ENCODE peak calls at places on chromosome 7, in eight cellular contexts. U is transverse colon, O is suprapubic skin, Y is HepG2, M is stomach, P is H1, Q is K562, G is sigmoid colon. L is an unnamed sample.
A peak's percentile ranks its signal among the peaks of the same experiment; 100 is the strongest.

GRCh38 chr7:145398758-145399157 is 562.9 kb upstream of the TPK1 start:
- DNase-seq in U (no peak), O (no peak), Y (no peak), M (no peak), P (no peak), Q (no peak), G (no peak), L (no peak)

GRCh38 chr7:15046851-15047250 is 144.3 kb upstream of the DGKB start:
- DNase-seq in U (no peak), O (no peak), Y (no peak), M (no peak), P (no peak), Q (no peak), G (no peak), L (no peak)

GRCh38 chr7:29565982-29566746 is 2.5 kb downstream of the PRR15 start:
- DNase-seq in U (peak; percentile 42), O (peak; percentile 60), Y (no peak), M (no peak), P (peak; percentile 69), Q (no peak), G (no peak), L (peak; percentile 88)

GRCh38 chr7:127251048-127251451 is 1.7 kb downstream of the GRM8 start:
- DNase-seq in U (no peak), O (no peak), Y (no peak), M (no peak), P (no peak), Q (no peak), G (no peak), L (peak; percentile 5)

GRCh38 chr7:106841896-106842390 is 23.1 kb upstream of the PIK3CG start:
- DNase-seq in U (no peak), O (no peak), Y (no peak), M (no peak), P (no peak), Q (no peak), G (no peak), L (no peak)

GRCh38 chr7:90216771-90217170 is 5.2 kb downstream of the STEAP2 start:
- DNase-seq in U (no peak), O (no peak), Y (no peak), M (peak; percentile 50), P (no peak), Q (no peak), G (no peak), L (no peak)

GRCh38 chr7:22430457-22430856 is 69.5 kb downstream of the STEAP1B start:
- DNase-seq in U (no peak), O (no peak), Y (no peak), M (no peak), P (no peak), Q (no peak), G (no peak), L (no peak)

GRCh38 chr7:55246181-55246580 is 119.0 kb upstream of the LANCL2 start:
- DNase-seq in U (no peak), O (no peak), Y (no peak), M (no peak), P (no peak), Q (no peak), G (no peak), L (no peak)

GRCh38 chr7:135744938-135745701 is 3.5 kb downstream of the FAM180A start:
- DNase-seq in U (no peak), O (no peak), Y (no peak), M (no peak), P (no peak), Q (no peak), G (no peak), L (no peak)

GRCh38 chr7:105806592-105807266 is 69.7 kb downstream of the ATXN7L1 start:
- DNase-seq in U (peak; percentile 24), O (no peak), Y (no peak), M (peak; percentile 35), P (no peak), Q (no peak), G (no peak), L (no peak)

GRCh38 chr7:43952028-43952427 is 25.8 kb downstream of the UBE2D4 start:
- DNase-seq in U (no peak), O (no peak), Y (no peak), M (no peak), P (no peak), Q (no peak), G (peak; percentile 5), L (no peak)
- TF ChIP-seq EP300 in U (no peak), O (no peak), Y (no peak), M (no peak), P (no peak), Q (no peak), G (no peak), L (no peak)

GRCh38 chr7:116213361-116214155 is 3.2 kb downstream of the TES start:
- DNase-seq in U (no peak), O (no peak), Y (no peak), M (no peak), P (no peak), Q (no peak), G (no peak), L (no peak)

GRCh38 chr7:116214921-116215320 is 4.6 kb downstream of the TES start:
- DNase-seq in U (no peak), O (no peak), Y (no peak), M (no peak), P (no peak), Q (no peak), G (no peak), L (no peak)

GRCh38 chr7:116216956-116217570 is 6.7 kb downstream of the TES start:
- DNase-seq in U (no peak), O (no peak), Y (no peak), M (no peak), P (no peak), Q (no peak), G (no peak), L (no peak)

GRCh38 chr7:116218051-116218645 is 7.8 kb downstream of the TES start:
- DNase-seq in U (no peak), O (no peak), Y (no peak), M (peak; percentile 76), P (no peak), Q (peak; percentile 20), G (no peak), L (no peak)

GRCh38 chr7:116215550-116215949 is 5.2 kb downstream of the TES start:
- DNase-seq in U (no peak), O (no peak), Y (no peak), M (no peak), P (no peak), Q (no peak), G (no peak), L (no peak)
- H3K4me3 ChIP-seq in U (no peak overlapping the region), O (no peak overlapping the region), Y (no peak overlapping the region), M (no peak overlapping the region), P (no peak overlapping the region), Q (no peak overlapping the region), G (no peak overlapping the region), L (no peak overlapping the region)

GRCh38 chr7:92837214-92837749 is 909 bp upstream of the CDK6 start:
- DNase-seq in U (no peak), O (no peak), Y (peak; percentile 10), M (no peak), P (no peak), Q (no peak), G (no peak), L (no peak)

GRCh38 chr7:92834661-92835139 is 1.7 kb downstream of the CDK6 start:
- DNase-seq in U (peak; percentile 40), O (peak; percentile 73), Y (no peak), M (peak; percentile 41), P (peak; percentile 80), Q (peak; percentile 35), G (peak; percentile 70), L (peak; percentile 86)

GRCh38 chr7:92836489-92837213 is at the start of gene CDK6:
- DNase-seq in U (peak; percentile 79), O (peak; percentile 80), Y (peak; percentile 55), M (peak; percentile 71), P (peak; percentile 67), Q (peak; percentile 89), G (peak; percentile 78), L (peak; percentile 68)

GRCh38 chr7:92835140-92835850 is 1.1 kb downstream of the CDK6 start:
- DNase-seq in U (peak; percentile 75), O (peak; percentile 72), Y (peak; percentile 87), M (peak; percentile 65), P (no peak), Q (peak; percentile 68), G (peak; percentile 78), L (peak; percentile 63)

DNA sequence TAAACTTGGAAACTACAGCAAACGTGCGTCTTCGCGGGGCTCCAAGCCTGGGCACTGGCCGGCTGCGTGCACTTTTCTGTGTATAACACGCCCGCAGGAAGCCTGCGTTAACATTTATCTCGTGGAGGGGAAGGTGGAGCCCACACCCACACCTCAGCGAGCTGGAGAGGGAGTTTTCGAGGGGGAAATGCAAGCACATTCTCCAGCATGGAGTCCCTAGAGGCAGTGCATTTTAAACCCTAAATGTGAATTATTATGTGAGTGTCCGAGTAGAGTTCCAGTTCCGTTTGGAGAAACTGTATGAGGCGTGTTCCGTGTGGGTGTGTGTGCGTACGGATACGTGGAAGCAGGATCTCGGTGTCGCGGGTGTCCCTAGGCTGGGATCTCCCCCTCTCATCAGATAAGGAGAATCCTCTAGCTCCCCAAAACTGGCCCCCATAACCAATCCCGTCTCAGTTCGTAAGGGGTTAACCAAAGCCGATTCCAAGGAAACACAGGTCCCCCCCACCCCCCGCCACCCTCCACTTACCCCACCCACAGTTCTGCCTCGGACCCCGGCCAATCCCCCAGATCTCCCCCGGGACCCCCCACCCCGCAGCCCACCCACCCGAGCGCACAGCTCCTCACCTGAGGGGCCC is 403 bp downstream of the CDK6 start:
- DNase-seq in U (peak; percentile 48), O (peak; percentile 60), Y (peak; percentile 7), M (peak; percentile 28), P (peak; percentile 50), Q (peak; percentile 77), G (peak; percentile 65), L (peak; percentile 23)
- TF ChIP-seq POLR2AphosphoS5 in U (no peak), O (no peak), Y (no peak), M (no peak), P (no peak), Q (peak; percentile 16), G (no peak), L (no peak)

GRCh38 chr7:108080094-108080656 is 50.0 kb downstream of the LAMB4 start:
- DNase-seq in U (no peak), O (no peak), Y (no peak), M (no peak), P (no peak), Q (no peak), G (no peak), L (no peak)

GRCh38 chr7:108077714-108078113 is 52.4 kb downstream of the LAMB4 start:
- DNase-seq in U (no peak), O (no peak), Y (no peak), M (no peak), P (no peak), Q (no peak), G (no peak), L (no peak)

GRCh38 chr7:108078156-108078781 is 51.9 kb downstream of the LAMB4 start:
- DNase-seq in U (no peak), O (no peak), Y (no peak), M (no peak), P (no peak), Q (no peak), G (no peak), L (no peak)

GRCh38 chr7:108076141-108076540 is 54.0 kb downstream of the LAMB4 start:
- DNase-seq in U (no peak), O (no peak), Y (no peak), M (no peak), P (no peak), Q (no peak), G (no peak), L (no peak)

GRCh38 chr7:108079291-108080057 is 50.7 kb downstream of the LAMB4 start:
- DNase-seq in U (peak; percentile 21), O (no peak), Y (no peak), M (no peak), P (no peak), Q (no peak), G (peak; percentile 70), L (no peak)
- TF ChIP-seq EP300 in U (no peak), O (no peak), Y (no peak), M (no peak), P (no peak), Q (no peak), G (no peak), L (no peak)

L was measured in upper lobe of left lung.